ENCODE peak calls at places on chromosomes 5 and 9, in nine cellular contexts. A is stomach, Z is suprapubic skin, R is ovary, N is IMR-90, Q is erythroblast, C is A549, F is body of pancreas, Y is NB4. D is an unnamed sample.

GRCh38 chr5:67972027-67972822 is 243.3 kb upstream of the PIK3R1 start:
- DNase-seq in A (no peak), Z (no peak), R (no peak), N (no peak), Q (no peak), C (no peak), F (peak), Y (no peak), D (no peak)

GRCh38 chr5:15300141-15300540 is 199.8 kb upstream of the FBXL7 start:
- DNase-seq in A (no peak), Z (no peak), R (no peak), N (no peak), Q (no peak), C (no peak), F (no peak), Y (no peak), D (no peak)

GRCh38 chr5:56352808-56353590 is 119.9 kb upstream of the ANKRD55 start:
- DNase-seq in A (no peak), Z (no peak), R (no peak), N (no peak), Q (peak), C (no peak), F (no peak), Y (no peak), D (no peak)

GRCh38 chr9:438066-438465 is 223.4 kb downstream of the DOCK8 start:
- DNase-seq in A (no peak), Z (no peak), R (no peak), N (peak), Q (peak), C (no peak), F (no peak), Y (no peak), D (no peak)

GRCh38 chr9:26033346-26033745 is 355.1 kb upstream of the TUSC1 start:
- DNase-seq in A (no peak), Z (no peak), R (no peak), N (no peak), Q (no peak), C (no peak), F (no peak), Y (no peak), D (no peak)

GRCh38 chr9:36744678-36745077 is 172.0 kb downstream of the MELK start:
- DNase-seq in A (no peak), Z (no peak), R (no peak), N (no peak), Q (no peak), C (no peak), F (no peak), Y (no peak), D (no peak)

GRCh38 chr9:75612754-75613153 is 277.7 kb upstream of the PCSK5 start:
- DNase-seq in A (no peak), Z (no peak), R (no peak), N (no peak), Q (no peak), C (no peak), F (no peak), Y (no peak), D (no peak)

GRCh38 chr5:170154297-170154696 is 48.6 kb downstream of the FOXI1 start:
- DNase-seq in A (no peak), Z (no peak), R (no peak), N (no peak), Q (no peak), C (no peak), F (no peak), Y (no peak), D (no peak)

GRCh38 chr5:28190011-28190410 is 1151.6 kb upstream of the CDH9 start:
- DNase-seq in A (no peak), Z (no peak), R (no peak), N (no peak), Q (no peak), C (no peak), F (no peak), Y (no peak), D (no peak)

GRCh38 chr5:179318193-179318955 is 26.9 kb downstream of the ADAMTS2 start:
- DNase-seq in A (no peak), Z (peak), R (no peak), N (no peak), Q (no peak), C (no peak), F (no peak), Y (no peak), D (peak)

GRCh38 chr9:112443200-112443599 is 43.4 kb upstream of the KIAA1958 start:
- DNase-seq in A (no peak), Z (no peak), R (no peak), N (peak), Q (peak), C (no peak), F (peak), Y (peak), D (no peak)

GRCh38 chr5:32572778-32573480 is 12.4 kb upstream of the SUB1 start:
- DNase-seq in A (no peak), Z (no peak), R (no peak), N (no peak), Q (no peak), C (no peak), F (no peak), Y (no peak), D (no peak)

GRCh38 chr5:82421119-82421518 is 143.0 kb upstream of the RPS23 start:
- DNase-seq in A (no peak), Z (no peak), R (no peak), N (peak), Q (no peak), C (peak), F (no peak), Y (no peak), D (no peak)

GRCh38 chr5:79111387-79111959 is at the start of gene BHMT:
- DNase-seq in A (peak), Z (no peak), R (no peak), N (no peak), Q (peak), C (no peak), F (no peak), Y (no peak), D (peak)

GRCh38 chr9:79257671-79258410 is 313.9 kb upstream of the TLE4 start:
- DNase-seq in A (no peak), Z (no peak), R (no peak), N (no peak), Q (no peak), C (no peak), F (no peak), Y (peak), D (no peak)

GRCh38 chr9:69040646-69041045 is 5.1 kb downstream of the FXN start:
- DNase-seq in A (no peak), Z (peak), R (no peak), N (no peak), Q (no peak), C (no peak), F (no peak), Y (no peak), D (no peak)

GRCh38 chr9:34454571-34455065 is 3.8 kb downstream of the FAM219A start:
- DNase-seq in A (no peak), Z (no peak), R (no peak), N (peak), Q (no peak), C (peak), F (no peak), Y (peak), D (no peak)

GRCh38 chr9:91898451-91899433 is 51.3 kb downstream of the ROR2 start:
- DNase-seq in A (peak), Z (no peak), R (no peak), N (peak), Q (peak), C (no peak), F (peak), Y (peak), D (no peak)

GRCh38 chr5:143931986-143932385 is 120.0 kb downstream of the HMHB1 start:
- DNase-seq in A (no peak), Z (no peak), R (no peak), N (no peak), Q (no peak), C (no peak), F (no peak), Y (no peak), D (no peak)

GRCh38 chr5:134114886-134115805 is 665 bp downstream of the TCF7 start:
- DNase-seq in A (peak), Z (no peak), R (peak), N (no peak), Q (peak), C (peak), F (peak), Y (peak), D (no peak)

GRCh38 chr5:87268126-87268969 is 665 bp downstream of the RASA1 start:
- DNase-seq in A (peak), Z (peak), R (peak), N (peak), Q (peak), C (peak), F (peak), Y (no peak), D (peak)
- TF ChIP-seq POLR2A in A (no peak), Z (no peak), R (no peak), N (no peak), Q (peak), C (peak), F (peak), Y (peak), D (no peak)

DNA sequence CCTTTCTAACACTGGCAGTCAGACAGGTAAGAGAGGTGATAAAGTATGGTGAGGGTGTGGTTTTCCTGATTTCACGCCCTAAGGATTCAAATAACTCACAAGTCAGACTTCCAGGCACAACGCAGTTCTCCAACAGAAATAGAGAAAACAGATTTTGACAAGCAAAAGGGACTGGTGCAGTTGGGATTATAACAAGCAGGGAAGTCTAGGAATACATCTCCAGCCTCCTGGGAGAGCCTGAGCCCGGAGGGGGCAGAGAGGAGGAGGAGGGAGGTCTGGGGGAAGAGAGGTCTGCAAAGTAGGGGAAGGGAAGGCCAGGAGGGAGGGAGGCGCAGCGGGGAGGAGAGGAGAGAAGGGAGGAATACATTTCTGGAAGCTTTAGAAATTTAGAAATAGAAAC is 1.6 kb downstream of the CMBL start:
- DNase-seq in A (no peak), Z (no peak), R (no peak), N (no peak), Q (no peak), C (no peak), F (no peak), Y (no peak), D (no peak)
- TF ChIP-seq POLR2A in A (no peak), Z (no peak), R (no peak), N (no peak), Q (no peak), C (no peak), F (no peak), Y (no peak), D (no peak)

GRCh38 chr5:139711067-139711851 is 63.1 kb downstream of the CXXC5 start:
- DNase-seq in A (no peak), Z (no peak), R (peak), N (peak), Q (peak), C (peak), F (no peak), Y (peak), D (no peak)
- TF ChIP-seq POLR2A in A (no peak), Z (no peak), R (no peak), N (no peak), Q (no peak), C (no peak), F (no peak), Y (no peak), D (no peak)

GRCh38 chr9:6014668-6015270 is 655 bp downstream of the RANBP6 start:
- DNase-seq in A (no peak), Z (no peak), R (no peak), N (peak), Q (peak), C (peak), F (peak), Y (peak), D (no peak)

GRCh38 chr9:6015278-6016157 is at the start of gene RANBP6:
- DNase-seq in A (peak), Z (peak), R (peak), N (peak), Q (peak), C (peak), F (peak), Y (peak), D (peak)
- TF ChIP-seq POLR2A in A (no peak), Z (no peak), R (peak), N (peak), Q (peak), C (peak), F (peak), Y (peak), D (peak)

DNA sequence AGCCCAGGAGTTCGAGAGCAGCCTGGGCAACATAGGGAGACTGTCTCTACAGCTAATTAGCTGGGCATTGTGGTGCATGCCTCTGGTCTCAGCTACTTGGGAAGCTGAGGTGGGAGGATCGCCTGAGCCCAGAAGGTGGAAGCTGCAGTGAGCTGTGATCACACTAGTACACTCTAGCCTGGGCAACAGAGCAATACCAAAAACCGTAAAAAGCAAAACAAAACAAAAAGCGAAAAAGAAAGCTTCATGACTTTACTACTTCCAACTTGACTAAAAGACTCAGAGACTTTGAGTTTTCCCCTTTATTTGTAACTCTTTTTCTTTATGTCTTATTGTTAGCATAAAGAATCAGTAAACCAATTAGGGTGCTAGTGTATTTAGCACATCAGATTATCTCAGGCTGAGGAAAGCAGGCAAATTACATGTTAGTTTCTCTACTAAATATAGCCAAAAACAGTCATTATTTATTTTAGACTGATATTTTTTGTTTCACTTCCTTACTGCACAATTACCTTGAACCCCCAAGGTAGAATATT is 5.4 kb downstream of the RAD17 start:
- DNase-seq in A (no peak), Z (no peak), R (no peak), N (no peak), Q (no peak), C (no peak), F (no peak), Y (no peak), D (no peak)
- TF ChIP-seq POLR2A in A (no peak), Z (no peak), R (no peak), N (no peak), Q (no peak), C (no peak), F (no peak), Y (no peak), D (no peak)

GRCh38 chr9:133404440-133405002 is 13.3 kb downstream of the REXO4 start:
- DNase-seq in A (no peak), Z (no peak), R (no peak), N (no peak), Q (no peak), C (no peak), F (no peak), Y (no peak), D (no peak)
- TF ChIP-seq POLR2A in A (no peak), Z (no peak), R (no peak), N (no peak), Q (no peak), C (no peak), F (no peak), Y (no peak), D (no peak)

GRCh38 chr5:2833513-2833912 is 82.0 kb upstream of the IRX2 start:
- DNase-seq in A (no peak), Z (no peak), R (no peak), N (no peak), Q (no peak), C (no peak), F (no peak), Y (no peak), D (no peak)

GRCh38 chr5:2836133-2836532 is 84.7 kb upstream of the IRX2 start:
- DNase-seq in A (no peak), Z (no peak), R (no peak), N (no peak), Q (no peak), C (no peak), F (no peak), Y (no peak), D (no peak)

GRCh38 chr5:2832394-2832793 is 80.9 kb upstream of the IRX2 start:
- DNase-seq in A (no peak), Z (no peak), R (no peak), N (no peak), Q (no peak), C (no peak), F (no peak), Y (no peak), D (no peak)
- TF ChIP-seq POLR2A in A (no peak), Z (no peak), R (no peak), N (no peak), Q (no peak), C (no peak), F (no peak), Y (no peak), D (no peak)